ENCODE peak calls at places on chromosomes 12 and 14, in five cellular contexts. V is suprapubic skin, T is ecto neural progenitor cell, F is fibroblast of lung, U is fibroblast of the conjunctiva. W is an unnamed sample.

GRCh38 chr14:53147893-53148292 is 5.2 kb downstream of the DDHD1 start:
- DNase-seq in T (no peak), F (no peak), U (no peak), V (no peak), W (no peak)

GRCh38 chr12:58443981-58444371 is 476.3 kb downstream of the LRIG3 start:
- DNase-seq in U (peak; percentile 65), V (no peak), T (no peak), F (peak; percentile 40), W (no peak)

GRCh38 chr12:80763874-80764273 is 47.2 kb downstream of the MYF5 start:
- DNase-seq in F (peak; percentile 81), U (peak; percentile 65), T (no peak), V (no peak), W (peak; percentile 41)

GRCh38 chr12:70885952-70886351 is 34.6 kb downstream of the PTPRR start:
- DNase-seq in F (peak; percentile 24), V (no peak), U (peak; percentile 3), T (no peak), W (no peak)

GRCh38 chr12:112140728-112141127 is 15.4 kb downstream of the TRAFD1 start:
- DNase-seq in F (no peak), V (no peak), T (peak; percentile 21), U (no peak), W (no peak)

GRCh38 chr12:50105913-50106450 is 2.2 kb downstream of the GPD1 start:
- DNase-seq in U (no peak), V (no peak), F (no peak), T (no peak), W (no peak)

GRCh38 chr12:52036587-52037171 is 14.6 kb upstream of the NR4A1 start:
- DNase-seq in T (peak; percentile 89), V (peak; percentile 93), U (no peak), F (peak; percentile 70), W (peak; percentile 81)

GRCh38 chr12:20483776-20484175 is 115.4 kb downstream of the PDE3A start:
- DNase-seq in T (no peak), F (peak; percentile 57), U (no peak), V (no peak), W (no peak)

GRCh38 chr12:1884651-1885050 is 33.8 kb downstream of the CACNA2D4 start:
- DNase-seq in T (peak; percentile 36), F (no peak), U (no peak), V (no peak), W (no peak)

GRCh38 chr12:58877243-58877743 is 43.0 kb downstream of the LRIG3 start:
- DNase-seq in F (peak; percentile 91), V (no peak), T (no peak), U (peak; percentile 57), W (peak; percentile 55)

GRCh38 chr12:109293106-109293505 is 16.0 kb downstream of the FOXN4 start:
- DNase-seq in U (no peak), F (no peak), T (no peak), V (no peak), W (no peak)

GRCh38 chr12:111330800-111331752 is 37.8 kb downstream of the PHETA1 start:
- DNase-seq in T (no peak), U (peak; percentile 28), V (no peak), F (peak; percentile 57), W (peak; percentile 17)

GRCh38 chr12:132657004-132657727 is 30.0 kb downstream of the POLE start:
- DNase-seq in T (no peak), V (no peak), U (no peak), F (no peak), W (no peak)

GRCh38 chr14:62133776-62134175 is 371.6 kb downstream of the SNAPC1 start:
- DNase-seq in V (no peak), T (no peak), U (no peak), F (no peak), W (no peak)

GRCh38 chr12:78155546-78155945 is 324.9 kb downstream of the NAV3 start:
- DNase-seq in V (no peak), F (no peak), T (no peak), U (no peak), W (no peak)

GRCh38 chr14:49986344-49987014 is 93.6 kb downstream of the ARF6 start:
- DNase-seq in U (no peak), V (no peak), F (no peak), T (no peak), W (no peak)

GRCh38 chr12:7092229-7092985 is at the start of gene C1R:
- DNase-seq in T (peak; percentile 80), V (peak; percentile 90), F (peak; percentile 95), U (peak; percentile 72), W (peak; percentile 89)

GRCh38 chr14:22935156-22935555 is 6.0 kb upstream of the PRMT5 start:
- DNase-seq in F (no peak), U (no peak), T (no peak), V (no peak), W (no peak)

GRCh38 chr12:52993558-52993869 is 12.7 kb upstream of the EIF4B start:
- DNase-seq in V (no peak), T (no peak), U (no peak), F (no peak), W (no peak)

GRCh38 chr12:44240186-44240585 is 404.3 kb downstream of the TMEM117 start:
- DNase-seq in F (no peak), U (no peak), T (no peak), V (no peak), W (no peak)

GRCh38 chr12:77047341-77048202 is 17.8 kb downstream of the E2F7 start:
- DNase-seq in U (no peak), T (no peak), F (no peak), V (no peak), W (no peak)

GRCh38 chr12:88579941-88580871 is at the start of gene KITLG:
- DNase-seq in U (peak; percentile 82), V (peak; percentile 84), T (peak; percentile 90), F (peak; percentile 91), W (peak; percentile 84)

GRCh38 chr12:11672361-11672760 is 22.9 kb downstream of the ETV6 start:
- DNase-seq in F (no peak), U (no peak), T (no peak), V (no peak), W (no peak)

GRCh38 chr12:122726056-122726558 is 4.5 kb downstream of the HCAR1 start:
- DNase-seq in V (no peak), U (no peak), T (no peak), F (no peak), W (no peak)

GRCh38 chr12:31206038-31206670 is 119.8 kb downstream of the SINHCAF start:
- DNase-seq in U (peak; percentile 73), T (no peak), V (no peak), F (peak; percentile 84), W (peak; percentile 31)

GRCh38 chr12:102421801-102422583 is 58.4 kb downstream of the IGF1 start:
- DNase-seq in F (no peak), T (no peak), V (no peak), U (no peak), W (no peak)

GRCh38 chr14:104507443-104507842 is 72.1 kb upstream of the C14orf180 start:
- DNase-seq in F (no peak), V (no peak), U (no peak), T (peak; percentile 26), W (no peak)

GRCh38 chr12:40315375-40315774 is 90.6 kb downstream of the LRRK2 start:
- DNase-seq in F (no peak), T (no peak), V (no peak), U (no peak), W (no peak)

GRCh38 chr14:96585672-96586013 is 83.5 kb downstream of the PAPOLA start:
- DNase-seq in U (no peak), F (no peak), T (no peak), V (no peak), W (no peak)

GRCh38 chr12:62977419-62977818 is 42.5 kb upstream of the PPM1H start:
- DNase-seq in V (no peak), F (no peak), T (no peak), U (peak; percentile 31), W (no peak)

GRCh38 chr14:98174031-98174430 is 1098.0 kb downstream of the BCL11B start:
- DNase-seq in U (no peak), T (no peak), F (no peak), V (no peak), W (no peak)

GRCh38 chr12:27896419-27896990 is 76.0 kb downstream of the PTHLH start:
- DNase-seq in U (no peak), V (no peak), T (no peak), F (no peak), W (no peak)

GRCh38 chr12:31929140-31929526 is 30.1 kb upstream of the RESF1 start:
- DNase-seq in T (no peak), U (no peak), F (no peak), V (no peak), W (no peak)

GRCh38 chr12:110345963-110346362 is 57.5 kb downstream of the ANAPC7 start:
- DNase-seq in V (no peak), T (no peak), F (no peak), U (no peak), W (no peak)